ENCODE peak calls at places on chromosomes 11 and 22, in eight cellular contexts. One of them, this sample, is unnamed.

GRCh38 chr11:112844530-112844929 is 116.7 kb upstream of the NCAM1 start:
- DNase-seq in small intestine: no peak
- DNase-seq in NB4: no peak
- DNase-seq in body of pancreas: no peak
- DNase-seq in ascending aorta: no peak
- DNase-seq in neuronal stem cell: peak
- DNase-seq in ovary: no peak
- DNase-seq in testis: peak
- DNase-seq in this sample: no peak

GRCh38 chr11:120632579-120632978 is 121.0 kb downstream of the GRIK4 start:
- DNase-seq in NB4: peak
- DNase-seq in body of pancreas: no peak
- DNase-seq in neuronal stem cell: no peak
- DNase-seq in testis: no peak
- DNase-seq in ascending aorta: no peak
- DNase-seq in small intestine: no peak
- DNase-seq in ovary: no peak
- DNase-seq in this sample: no peak

GRCh38 chr11:120574881-120575280 is 63.3 kb downstream of the GRIK4 start:
- DNase-seq in testis: no peak
- DNase-seq in body of pancreas: no peak
- DNase-seq in ascending aorta: no peak
- DNase-seq in NB4: no peak
- DNase-seq in small intestine: no peak
- DNase-seq in ovary: no peak
- DNase-seq in neuronal stem cell: no peak
- DNase-seq in this sample: no peak

GRCh38 chr11:117646419-117646818 is 150.6 kb downstream of the DSCAML1 start:
- DNase-seq in ascending aorta: no peak
- DNase-seq in testis: no peak
- DNase-seq in NB4: no peak
- DNase-seq in ovary: no peak
- DNase-seq in small intestine: no peak
- DNase-seq in neuronal stem cell: no peak
- DNase-seq in body of pancreas: no peak
- DNase-seq in this sample: no peak

GRCh38 chr11:103842795-103843194 is 193.6 kb upstream of the DDI1 start:
- DNase-seq in NB4: no peak
- DNase-seq in ascending aorta: no peak
- DNase-seq in small intestine: no peak
- DNase-seq in neuronal stem cell: peak
- DNase-seq in testis: no peak
- DNase-seq in body of pancreas: no peak
- DNase-seq in ovary: no peak
- DNase-seq in this sample: no peak

GRCh38 chr11:102546923-102547471 is 16.4 kb upstream of the MMP7 start:
- DNase-seq in ascending aorta: no peak
- DNase-seq in body of pancreas: no peak
- DNase-seq in NB4: peak
- DNase-seq in small intestine: no peak
- DNase-seq in neuronal stem cell: no peak
- DNase-seq in ovary: no peak
- DNase-seq in testis: no peak
- DNase-seq in this sample: no peak

GRCh38 chr11:69436041-69436982 is 45.2 kb upstream of the LINC01488 start:
- DNase-seq in body of pancreas: peak
- DNase-seq in small intestine: no peak
- DNase-seq in ascending aorta: no peak
- DNase-seq in ovary: no peak
- DNase-seq in testis: no peak
- DNase-seq in NB4: peak
- DNase-seq in neuronal stem cell: no peak
- DNase-seq in this sample: no peak

GRCh38 chr11:22624742-22625447 is 728 bp downstream of the FANCF start:
- DNase-seq in NB4: peak
- DNase-seq in testis: peak
- DNase-seq in body of pancreas: peak
- DNase-seq in small intestine: peak
- DNase-seq in ascending aorta: peak
- DNase-seq in neuronal stem cell: no peak
- DNase-seq in ovary: peak
- DNase-seq in this sample: no peak

DNA sequence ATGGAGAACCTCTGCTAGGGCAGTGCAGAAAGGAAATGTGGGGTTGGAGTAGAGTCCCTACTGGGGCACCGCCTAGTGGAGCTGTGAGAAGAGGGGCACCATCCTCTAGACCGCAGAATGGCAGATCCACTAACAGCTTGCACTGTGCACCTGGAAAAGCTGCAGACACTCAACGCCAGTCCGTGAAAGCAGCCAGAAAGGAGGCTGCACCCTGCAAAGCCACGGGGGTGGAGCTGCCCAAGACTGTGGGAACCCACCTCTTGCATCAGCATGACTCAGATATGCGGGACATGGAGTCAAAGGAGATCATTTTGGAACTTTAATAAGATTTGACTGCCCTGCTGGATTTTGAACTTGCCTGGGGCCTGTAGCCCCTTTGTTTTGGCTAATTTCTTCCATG is 8.7 kb downstream of the TSKU start:
- DNase-seq in neuronal stem cell: no peak
- DNase-seq in body of pancreas: peak
- DNase-seq in testis: no peak
- DNase-seq in ascending aorta: peak
- DNase-seq in ovary: no peak
- DNase-seq in NB4: peak
- DNase-seq in small intestine: no peak
- DNase-seq in this sample: no peak
- H3K4me3 ChIP-seq in neuronal stem cell: no peak
- H3K4me3 ChIP-seq in body of pancreas: no peak
- H3K4me3 ChIP-seq in testis: no peak
- H3K4me3 ChIP-seq in ascending aorta: no peak
- H3K4me3 ChIP-seq in ovary: no peak
- H3K4me3 ChIP-seq in NB4: no peak
- H3K4me3 ChIP-seq in small intestine: no peak
- H3K4me3 ChIP-seq in this sample: no peak

GRCh38 chr22:32801001-32801435 is 487 bp upstream of the TIMP3 start:
- DNase-seq in testis: no peak
- DNase-seq in ascending aorta: no peak
- DNase-seq in ovary: no peak
- DNase-seq in small intestine: no peak
- DNase-seq in body of pancreas: no peak
- DNase-seq in neuronal stem cell: no peak
- DNase-seq in NB4: no peak
- DNase-seq in this sample: no peak
- H3K4me3 ChIP-seq in testis: peak
- H3K4me3 ChIP-seq in ascending aorta: peak
- H3K4me3 ChIP-seq in ovary: peak
- H3K4me3 ChIP-seq in small intestine: no peak
- H3K4me3 ChIP-seq in body of pancreas: no peak
- H3K4me3 ChIP-seq in neuronal stem cell: peak
- H3K4me3 ChIP-seq in NB4: no peak
- H3K4me3 ChIP-seq in this sample: peak

GRCh38 chr11:97893612-97894011 is 1127.1 kb upstream of the CNTN5 start:
- DNase-seq in testis: no peak
- DNase-seq in neuronal stem cell: no peak
- DNase-seq in ovary: no peak
- DNase-seq in ascending aorta: no peak
- DNase-seq in body of pancreas: no peak
- DNase-seq in NB4: no peak
- DNase-seq in small intestine: no peak
- DNase-seq in this sample: no peak
- H3K4me3 ChIP-seq in testis: no peak
- H3K4me3 ChIP-seq in neuronal stem cell: no peak
- H3K4me3 ChIP-seq in ovary: no peak
- H3K4me3 ChIP-seq in ascending aorta: no peak
- H3K4me3 ChIP-seq in body of pancreas: no peak
- H3K4me3 ChIP-seq in NB4: no peak
- H3K4me3 ChIP-seq in small intestine: no peak
- H3K4me3 ChIP-seq in this sample: no peak

GRCh38 chr11:58900479-58901420 is 38.5 kb upstream of the GLYATL1 start:
- DNase-seq in ovary: peak
- DNase-seq in neuronal stem cell: peak
- DNase-seq in testis: peak
- DNase-seq in small intestine: peak
- DNase-seq in body of pancreas: peak
- DNase-seq in NB4: peak
- DNase-seq in ascending aorta: no peak
- DNase-seq in this sample: no peak
- H3K4me3 ChIP-seq in ovary: no peak
- H3K4me3 ChIP-seq in neuronal stem cell: peak
- H3K4me3 ChIP-seq in testis: peak
- H3K4me3 ChIP-seq in small intestine: no peak
- H3K4me3 ChIP-seq in body of pancreas: no peak
- H3K4me3 ChIP-seq in NB4: no peak
- H3K4me3 ChIP-seq in ascending aorta: no peak
- H3K4me3 ChIP-seq in this sample: no peak

DNA sequence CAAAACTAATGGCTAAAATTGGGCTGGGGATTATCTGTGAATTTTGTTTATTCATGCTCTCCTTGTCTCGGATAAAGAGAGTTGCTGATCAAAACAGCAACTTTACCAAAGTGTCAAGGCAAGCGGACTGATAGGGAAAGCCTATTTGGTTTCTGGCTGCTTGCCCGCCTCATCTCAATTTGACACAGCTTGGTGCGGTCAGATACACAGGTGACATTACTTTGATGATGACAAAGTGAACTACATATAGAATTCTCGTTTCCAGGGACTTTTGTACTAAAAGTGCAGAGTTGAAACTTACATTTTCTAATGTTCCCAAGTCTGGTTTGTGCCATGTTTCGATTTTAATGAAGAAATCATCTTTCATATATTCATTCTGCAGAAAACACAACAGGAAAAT is 22.8 kb downstream of the PITPNB start:
- DNase-seq in testis: no peak
- DNase-seq in ovary: no peak
- DNase-seq in small intestine: no peak
- DNase-seq in NB4: no peak
- DNase-seq in ascending aorta: no peak
- DNase-seq in neuronal stem cell: no peak
- DNase-seq in body of pancreas: no peak
- DNase-seq in this sample: no peak
- H3K4me3 ChIP-seq in testis: no peak
- H3K4me3 ChIP-seq in ovary: no peak
- H3K4me3 ChIP-seq in small intestine: no peak
- H3K4me3 ChIP-seq in NB4: no peak
- H3K4me3 ChIP-seq in ascending aorta: no peak
- H3K4me3 ChIP-seq in neuronal stem cell: no peak
- H3K4me3 ChIP-seq in body of pancreas: no peak
- H3K4me3 ChIP-seq in this sample: no peak

GRCh38 chr11:129704831-129705230 is 110.8 kb upstream of the TMEM45B start:
- DNase-seq in testis: no peak
- DNase-seq in body of pancreas: no peak
- DNase-seq in NB4: no peak
- DNase-seq in neuronal stem cell: no peak
- DNase-seq in ascending aorta: no peak
- DNase-seq in small intestine: no peak
- DNase-seq in ovary: no peak
- DNase-seq in this sample: no peak

GRCh38 chr11:129703846-129704245 is 111.8 kb upstream of the TMEM45B start:
- DNase-seq in ascending aorta: no peak
- DNase-seq in NB4: no peak
- DNase-seq in body of pancreas: no peak
- DNase-seq in small intestine: no peak
- DNase-seq in neuronal stem cell: no peak
- DNase-seq in ovary: no peak
- DNase-seq in testis: no peak
- DNase-seq in this sample: no peak

GRCh38 chr11:129702410-129703390 is 112.9 kb upstream of the TMEM45B start:
- DNase-seq in ascending aorta: no peak
- DNase-seq in testis: no peak
- DNase-seq in ovary: no peak
- DNase-seq in NB4: no peak
- DNase-seq in neuronal stem cell: no peak
- DNase-seq in body of pancreas: no peak
- DNase-seq in small intestine: peak
- DNase-seq in this sample: no peak

GRCh38 chr11:129701706-129702105 is 113.9 kb upstream of the TMEM45B start:
- DNase-seq in ovary: no peak
- DNase-seq in NB4: no peak
- DNase-seq in small intestine: peak
- DNase-seq in testis: no peak
- DNase-seq in ascending aorta: no peak
- DNase-seq in body of pancreas: no peak
- DNase-seq in neuronal stem cell: no peak
- DNase-seq in this sample: no peak

GRCh38 chr11:129705341-129705740 is 110.3 kb upstream of the TMEM45B start:
- DNase-seq in NB4: no peak
- DNase-seq in ascending aorta: no peak
- DNase-seq in ovary: no peak
- DNase-seq in small intestine: peak
- DNase-seq in body of pancreas: no peak
- DNase-seq in testis: no peak
- DNase-seq in neuronal stem cell: no peak
- DNase-seq in this sample: no peak
- H3K4me3 ChIP-seq in NB4: no peak
- H3K4me3 ChIP-seq in ascending aorta: no peak
- H3K4me3 ChIP-seq in ovary: no peak
- H3K4me3 ChIP-seq in small intestine: no peak
- H3K4me3 ChIP-seq in body of pancreas: no peak
- H3K4me3 ChIP-seq in testis: no peak
- H3K4me3 ChIP-seq in neuronal stem cell: no peak
- H3K4me3 ChIP-seq in this sample: no peak

GRCh38 chr11:104897891-104898684 is at the start of gene CASP12:
- DNase-seq in small intestine: peak
- DNase-seq in NB4: no peak
- DNase-seq in neuronal stem cell: no peak
- DNase-seq in ovary: no peak
- DNase-seq in testis: no peak
- DNase-seq in ascending aorta: no peak
- DNase-seq in body of pancreas: no peak
- DNase-seq in this sample: no peak
- H3K4me3 ChIP-seq in small intestine: no peak
- H3K4me3 ChIP-seq in NB4: no peak
- H3K4me3 ChIP-seq in neuronal stem cell: no peak
- H3K4me3 ChIP-seq in ovary: peak
- H3K4me3 ChIP-seq in testis: peak
- H3K4me3 ChIP-seq in ascending aorta: peak
- H3K4me3 ChIP-seq in body of pancreas: no peak
- H3K4me3 ChIP-seq in this sample: peak

DNA sequence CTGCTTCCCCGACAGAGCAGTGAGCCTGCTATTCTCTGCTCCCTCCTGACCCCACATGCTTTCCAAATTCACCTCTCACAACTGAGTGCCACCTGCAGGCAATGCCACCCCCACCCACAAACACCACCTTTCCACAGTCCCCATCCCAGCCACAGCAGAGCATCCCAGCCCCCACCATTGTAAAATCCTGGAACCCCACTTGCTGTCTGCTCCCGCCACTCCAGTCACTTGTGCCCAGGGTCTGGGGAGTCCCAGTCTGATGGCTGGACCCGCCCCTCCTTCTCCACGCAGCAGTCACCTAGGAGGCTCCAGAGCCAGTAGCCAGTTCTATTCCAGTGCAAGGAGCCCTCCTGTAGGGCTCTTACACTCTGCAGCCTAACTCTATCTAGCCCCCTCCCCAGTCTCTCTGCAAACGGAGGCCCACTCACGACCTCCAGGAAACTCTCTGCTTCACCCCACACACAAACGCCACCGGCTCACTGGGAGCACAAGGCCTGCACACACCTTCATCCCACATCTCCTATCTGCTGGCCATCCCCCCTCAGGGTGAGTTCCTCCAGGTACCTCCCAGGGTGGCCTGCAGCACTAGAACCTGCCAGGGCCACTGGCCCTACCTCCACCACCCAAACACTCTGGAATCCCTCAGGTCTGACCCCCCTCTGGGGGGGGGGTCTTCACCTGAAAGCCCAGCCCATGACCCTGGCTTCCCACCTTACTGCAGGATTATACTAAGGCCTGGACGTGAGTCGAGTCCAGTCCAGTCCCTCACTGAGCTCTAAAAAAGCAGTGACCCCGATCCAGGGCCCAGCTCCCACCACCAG is 1.4 kb downstream of the GNB1L start:
- DNase-seq in NB4: no peak
- DNase-seq in ovary: peak
- DNase-seq in small intestine: no peak
- DNase-seq in ascending aorta: no peak
- DNase-seq in neuronal stem cell: no peak
- DNase-seq in body of pancreas: no peak
- DNase-seq in testis: no peak
- DNase-seq in this sample: no peak
- H3K4me3 ChIP-seq in NB4: peak
- H3K4me3 ChIP-seq in ovary: peak
- H3K4me3 ChIP-seq in small intestine: peak
- H3K4me3 ChIP-seq in ascending aorta: peak
- H3K4me3 ChIP-seq in neuronal stem cell: peak
- H3K4me3 ChIP-seq in body of pancreas: no peak
- H3K4me3 ChIP-seq in testis: peak
- H3K4me3 ChIP-seq in this sample: peak